ENCODE peak calls at places on chromosomes 6 and 20, in seven cellular contexts. E, K, N, O, Q, C and S are unnamed samples.
A peak's percentile ranks its signal among the peaks of the same experiment; 100 is the strongest.

GRCh38 chr6:25173951-25174474 is 105.2 kb upstream of the CARMIL1 start:
- DNase-seq in C (no peak), Q (no peak), E (no peak), K (peak; percentile 99), O (no peak), N (peak; percentile 95), S (peak; percentile 83)

GRCh38 chr6:29964904-29965872 is 22.9 kb downstream of the HLA-A start:
- DNase-seq in O (peak; percentile 94), E (peak; percentile 84), C (peak; percentile 35), Q (peak; percentile 71), K (peak; percentile 91), N (peak; percentile 85), S (peak; percentile 70)

GRCh38 chr6:132063738-132064137 is 112.6 kb upstream of the CCN2 start:
- DNase-seq in E (no peak), N (peak; percentile 91), K (no peak), Q (no peak), O (no peak), C (no peak), S (peak; percentile 50)

GRCh38 chr6:26158581-26159416 is 71.6 kb downstream of the HFE start:
- DNase-seq in E (peak; percentile 69), O (peak; percentile 85), C (no peak), K (peak; percentile 79), Q (peak; percentile 42), N (peak; percentile 59), S (peak; percentile 54)

GRCh38 chr6:168150551-168151444 is 71.8 kb upstream of the FRMD1 start:
- DNase-seq in N (no peak), O (no peak), E (no peak), C (peak; percentile 43), Q (no peak), K (peak; percentile 11), S (peak; percentile 34)

GRCh38 chr20:1876975-1877603 is 18.1 kb upstream of the SIRPA start:
- DNase-seq in Q (no peak), N (peak; percentile 46), O (peak; percentile 51), E (peak; percentile 13), C (no peak), K (no peak), S (no peak)

GRCh38 chr6:17149581-17149980 is 47.7 kb downstream of the STMND1 start:
- DNase-seq in K (no peak), N (no peak), E (no peak), C (no peak), O (no peak), Q (no peak), S (no peak)

GRCh38 chr6:125872259-125872921 is 81.6 kb downstream of the NCOA7 start:
- DNase-seq in N (peak; percentile 39), Q (no peak), K (no peak), O (no peak), C (no peak), E (no peak), S (no peak)

GRCh38 chr6:131831392-131831791 is 23.6 kb downstream of the ENPP1 start:
- DNase-seq in Q (no peak), E (no peak), N (peak; percentile 37), C (no peak), O (no peak), K (peak; percentile 80), S (no peak)

GRCh38 chr6:56807992-56808342 is 146.9 kb upstream of the BEND6 start:
- DNase-seq in N (no peak), O (no peak), Q (no peak), K (no peak), C (no peak), E (no peak), S (no peak)

GRCh38 chr6:130518588-130518987 is 152.8 kb downstream of the TMEM200A start:
- DNase-seq in C (no peak), E (no peak), Q (no peak), K (no peak), O (no peak), N (no peak), S (no peak)

GRCh38 chr20:60050193-60050960 is 92.2 kb downstream of the CDH26 start:
- DNase-seq in E (no peak), Q (no peak), K (no peak), C (peak; percentile 64), O (no peak), N (no peak), S (peak; percentile 83)

GRCh38 chr6:43772571-43773049 is 2.6 kb downstream of the VEGFA start:
- DNase-seq in C (peak; percentile 45), N (no peak), E (peak; percentile 80), K (peak; percentile 47), O (peak; percentile 26), Q (peak; percentile 54), S (peak; percentile 41)

GRCh38 chr6:7178280-7178679 is 70.5 kb downstream of the RREB1 start:
- DNase-seq in E (no peak), N (no peak), K (no peak), C (no peak), Q (no peak), O (no peak), S (no peak)

GRCh38 chr20:5931411-5931810 is 18.9 kb downstream of the TRMT6 start:
- DNase-seq in O (no peak), K (no peak), E (no peak), N (no peak), Q (no peak), C (no peak), S (no peak)

DNA sequence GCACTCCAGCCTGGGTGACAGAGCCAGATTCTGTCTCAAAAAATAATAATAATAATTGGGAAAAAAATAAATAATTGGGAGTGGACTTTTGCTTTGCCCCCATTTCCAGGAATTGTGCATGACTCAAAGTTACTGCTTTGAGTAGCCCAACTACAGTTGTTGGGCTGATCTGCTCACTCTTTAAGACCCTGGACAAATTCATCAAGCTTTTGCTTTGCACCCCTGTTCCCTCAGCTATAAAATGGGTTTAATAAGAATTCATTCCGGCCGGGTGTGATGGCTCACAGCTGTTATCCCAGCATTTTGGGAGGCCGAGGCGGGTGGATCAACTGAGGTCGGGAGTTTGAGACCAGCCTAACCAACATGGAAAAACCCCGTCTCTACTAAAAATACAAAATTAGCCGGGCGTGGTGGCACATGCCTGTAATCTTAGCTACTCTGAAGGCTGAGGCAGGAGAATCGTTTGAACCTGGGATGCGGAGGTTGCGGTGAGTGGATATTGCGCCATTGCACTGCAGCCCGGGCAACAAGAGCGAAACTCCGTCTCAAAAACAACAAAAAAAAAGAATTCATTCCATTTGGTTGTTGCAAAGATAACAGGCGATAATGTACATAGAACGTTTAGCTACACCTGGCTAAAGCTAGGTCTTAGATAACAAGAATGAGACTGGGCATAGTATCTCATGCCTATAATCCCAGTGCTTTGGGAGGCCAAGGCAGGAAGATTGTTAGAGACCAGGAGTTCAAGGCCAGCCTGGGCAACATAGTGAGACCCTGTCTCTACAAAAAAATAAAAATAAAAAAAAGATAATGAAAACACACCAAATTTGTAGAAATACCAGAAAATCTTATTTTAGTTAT is 87.9 kb upstream of the ZNF217 start:
- DNase-seq in E (no peak), C (no peak), Q (no peak), N (no peak), O (no peak), K (no peak), S (no peak)
- TF ChIP-seq CTCF in E (no peak), C (no peak), Q (no peak), N (no peak), O (no peak), K (no peak), S (no peak)

GRCh38 chr6:160138839-160139419 is 17.3 kb downstream of the SLC22A1 start:
- DNase-seq in N (no peak), E (no peak), K (no peak), Q (no peak), O (no peak), C (no peak), S (no peak)
- TF ChIP-seq CTCF in N (no peak), E (no peak), K (no peak), Q (no peak), O (no peak), C (no peak), S (no peak)

GRCh38 chr6:120058410-120058809 is 708.8 kb upstream of the MAN1A1 start:
- DNase-seq in O (no peak), E (no peak), C (no peak), N (no peak), K (no peak), Q (no peak), S (no peak)

GRCh38 chr6:120055071-120055470 is 705.5 kb upstream of the MAN1A1 start:
- DNase-seq in Q (no peak), K (no peak), O (no peak), N (no peak), C (no peak), E (peak; percentile 38), S (no peak)

DNA sequence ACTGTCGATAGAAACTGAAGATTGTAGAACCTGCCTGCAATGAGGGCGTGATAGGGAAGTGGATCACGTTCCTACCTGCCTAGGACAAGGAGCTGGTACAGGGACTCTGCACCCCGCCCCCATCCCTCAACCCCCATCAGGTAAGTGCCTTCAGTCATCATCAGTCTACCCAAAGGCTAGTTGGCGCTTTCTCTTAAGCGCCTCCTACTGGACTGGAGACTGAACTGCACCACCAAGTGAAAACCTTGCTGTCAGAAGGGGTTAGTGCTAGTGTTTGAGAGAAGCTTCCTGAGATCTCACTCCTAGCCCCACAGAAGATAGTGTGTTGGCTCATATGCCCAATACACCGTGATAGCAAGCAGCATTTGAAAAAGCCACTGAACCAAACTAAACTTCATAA is 706.5 kb upstream of the MAN1A1 start:
- DNase-seq in Q (no peak), K (no peak), N (no peak), E (peak; percentile 18), O (peak; percentile 54), C (peak; percentile 67), S (no peak)
- TF ChIP-seq CTCF in Q (peak; percentile 6), K (no peak), N (peak; percentile 14), E (no peak), O (peak; percentile 74), C (peak; percentile 68), S (no peak)

GRCh38 chr20:58619847-58620431 is 31.1 kb upstream of the STX16 start:
- DNase-seq in K (no peak), O (peak; percentile 35), C (no peak), E (peak; percentile 21), Q (no peak), N (no peak), S (no peak)

GRCh38 chr20:58622671-58623578 is 28.2 kb upstream of the STX16 start:
- DNase-seq in K (no peak), O (no peak), N (no peak), C (no peak), E (no peak), Q (no peak), S (no peak)

GRCh38 chr20:58623579-58624473 is 27.3 kb upstream of the STX16 start:
- DNase-seq in E (peak; percentile 74), O (no peak), K (peak; percentile 95), Q (peak; percentile 33), C (no peak), N (peak; percentile 94), S (peak; percentile 93)

GRCh38 chr20:58624687-58625086 is 26.4 kb upstream of the STX16 start:
- DNase-seq in E (no peak), Q (no peak), C (no peak), N (no peak), O (no peak), K (no peak), S (no peak)

DNA sequence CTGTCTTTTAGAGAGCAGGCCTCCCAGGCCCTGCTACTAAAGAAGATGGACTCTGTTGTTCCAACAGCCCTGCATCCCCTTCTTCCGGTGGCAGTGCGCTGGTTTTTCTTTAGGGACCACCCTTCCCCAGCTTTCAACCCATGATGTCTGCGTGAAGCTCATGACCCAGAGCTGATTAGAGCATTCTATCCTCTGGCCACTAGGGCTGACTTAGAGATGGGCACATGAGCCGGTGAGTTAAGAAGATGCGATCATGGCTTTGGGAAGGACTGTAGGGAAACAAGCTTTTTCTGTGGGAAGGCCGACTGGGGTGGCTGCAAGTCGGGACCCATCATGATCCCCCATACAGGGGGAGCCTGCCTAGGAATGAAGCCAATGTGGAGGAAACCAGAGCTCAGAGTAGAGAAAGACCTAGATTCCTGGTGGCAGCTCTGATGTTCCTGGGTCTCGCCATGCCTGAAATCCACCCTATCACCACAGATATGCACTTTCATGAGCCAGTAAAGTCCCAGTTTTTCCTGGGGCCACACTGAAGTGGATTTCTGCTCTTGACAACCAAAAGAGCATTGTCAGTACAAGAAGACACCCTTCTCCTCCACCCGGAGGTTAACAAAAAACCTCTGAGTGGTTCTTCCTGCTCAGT is 29.1 kb upstream of the STX16 start:
- DNase-seq in N (no peak), O (no peak), E (no peak), Q (no peak), K (no peak), C (no peak), S (no peak)
- TF ChIP-seq CTCF in N (peak; percentile 33), O (peak; percentile 14), E (peak; percentile 6), Q (no peak), K (peak; percentile 39), C (no peak), S (no peak)